ENCODE peak calls at places on chromosomes 16 and 17, in nine cellular contexts. T is neural progenitor cell, N is fibroblast of the aortic adventitia, O is psoas muscle, W is RWPE2, C is endodermal cell, V is gastrocnemius medialis, Z is AG10803, X is GM06990. L is an unnamed sample.
A peak's percentile ranks its signal among the peaks of the same experiment; 100 is the strongest.

GRCh38 chr17:18129041-18129502 is 20.5 kb downstream of the MYO15A start:
- DNase-seq in W (no peak), Z (peak; percentile 25), T (no peak), O (no peak), N (peak; percentile 57), C (no peak), X (no peak), V (no peak), L (no peak)

GRCh38 chr17:671076-671762 is 43.4 kb downstream of the VPS53 start:
- DNase-seq in V (no peak), O (no peak), X (no peak), T (no peak), C (no peak), W (no peak), N (no peak), Z (no peak), L (no peak)

GRCh38 chr16:78177927-78178326 is 78.5 kb downstream of the WWOX start:
- DNase-seq in X (no peak), Z (no peak), V (no peak), W (no peak), C (no peak), N (no peak), T (peak; percentile 5), O (no peak), L (no peak)

GRCh38 chr17:56125830-56126819 is 27.1 kb upstream of the ANKFN1 start:
- DNase-seq in Z (peak; percentile 85), C (peak; percentile 76), N (peak; percentile 80), T (peak; percentile 68), W (no peak), X (no peak), V (no peak), O (no peak), L (no peak)

GRCh38 chr17:6255331-6255730 is 179.6 kb downstream of the AIPL1 start:
- DNase-seq in Z (no peak), T (no peak), W (no peak), N (no peak), V (no peak), X (no peak), C (no peak), O (no peak), L (no peak)

GRCh38 chr17:74455025-74455585 is 11.3 kb upstream of the CD300A start:
- DNase-seq in C (no peak), W (no peak), T (peak; percentile 40), V (no peak), O (no peak), Z (no peak), N (no peak), X (no peak), L (no peak)

GRCh38 chr17:57999496-58000017 is 7.5 kb downstream of the SRSF1 start:
- DNase-seq in C (no peak), V (no peak), W (no peak), Z (peak; percentile 74), N (peak; percentile 89), X (peak; percentile 36), T (peak; percentile 78), O (no peak), L (no peak)

GRCh38 chr16:67987460-67988160 is 7.3 kb upstream of the DPEP3 start:
- DNase-seq in T (no peak), Z (no peak), X (no peak), W (no peak), N (no peak), O (peak; percentile 59), C (no peak), V (peak; percentile 65), L (no peak)

GRCh38 chr17:2244545-2245525 is 58.8 kb downstream of the SMG6 start:
- DNase-seq in Z (peak; percentile 95), X (peak; percentile 50), V (peak; percentile 78), O (peak; percentile 89), W (peak; percentile 77), N (peak; percentile 94), T (peak; percentile 87), C (peak; percentile 96), L (peak; percentile 78)

GRCh38 chr16:53754938-53755910 is 51.3 kb downstream of the FTO start:
- DNase-seq in C (no peak), W (no peak), N (peak; percentile 70), Z (peak; percentile 66), X (no peak), V (no peak), O (peak; percentile 50), T (no peak), L (no peak)

GRCh38 chr16:58999751-59000150 is 265.6 kb upstream of the GOT2 start:
- DNase-seq in T (no peak), V (no peak), C (no peak), O (no peak), N (no peak), X (no peak), W (no peak), Z (no peak), L (no peak)
- H3K4me3 ChIP-seq in T (no peak overlapping the region), V (no peak overlapping the region), C (no peak overlapping the region), O (no peak overlapping the region), N (no peak overlapping the region), X (no peak overlapping the region), W (no peak overlapping the region), Z (no peak overlapping the region), L (no peak overlapping the region)

DNA sequence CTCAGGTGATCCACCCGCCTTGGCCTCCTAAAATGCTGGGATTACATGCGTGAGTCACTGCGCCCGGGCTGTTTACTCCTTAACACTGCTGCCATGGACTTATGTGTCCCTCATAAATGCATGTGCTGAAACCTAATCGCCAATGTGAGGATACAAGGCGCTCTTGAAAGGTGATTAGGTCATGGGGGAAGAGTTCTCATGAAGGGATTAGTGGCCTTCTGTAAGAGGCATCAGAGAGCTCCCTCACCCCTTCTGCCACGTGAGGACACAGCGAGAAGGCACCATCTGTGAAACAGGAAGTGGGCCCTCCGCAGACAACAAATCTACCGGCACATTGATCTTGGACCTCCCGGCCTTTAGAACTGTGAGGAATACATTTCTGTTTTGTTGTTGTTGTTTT is 19.1 kb downstream of the ITPRIPL2 start:
- DNase-seq in O (no peak), C (no peak), Z (no peak), N (no peak), T (no peak), X (peak; percentile 53), W (no peak), V (no peak), L (no peak)
- H3K4me3 ChIP-seq in O (no peak overlapping the region), C (no peak overlapping the region), Z (no peak overlapping the region), N (no peak overlapping the region), T (no peak overlapping the region), X (no peak overlapping the region), W (no peak overlapping the region), V (no peak overlapping the region), L (no peak overlapping the region)

DNA sequence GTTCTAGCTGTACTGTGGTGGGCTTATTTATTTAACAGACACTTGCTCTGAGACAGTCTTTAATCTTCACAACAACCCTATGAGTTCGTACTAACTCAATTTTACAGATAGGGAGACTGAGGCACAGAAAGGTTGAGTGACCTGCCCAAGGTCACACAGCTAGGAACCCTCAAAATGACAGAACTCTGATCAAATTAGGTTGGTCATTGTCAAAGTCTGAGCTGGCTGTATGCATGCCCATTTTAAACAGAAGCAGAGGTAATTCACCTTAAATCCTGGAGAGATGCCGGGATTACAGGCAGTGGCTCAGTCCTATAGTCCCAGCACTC is 24.9 kb downstream of the LAT start:
- DNase-seq in W (no peak), V (no peak), Z (no peak), C (no peak), O (no peak), N (no peak), X (no peak), T (no peak), L (no peak)
- H3K4me3 ChIP-seq in W (no peak overlapping the region), V (no peak overlapping the region), Z (no peak overlapping the region), C (no peak overlapping the region), O (no peak overlapping the region), N (no peak overlapping the region), X (no peak overlapping the region), T (no peak overlapping the region), L (no peak overlapping the region)

DNA sequence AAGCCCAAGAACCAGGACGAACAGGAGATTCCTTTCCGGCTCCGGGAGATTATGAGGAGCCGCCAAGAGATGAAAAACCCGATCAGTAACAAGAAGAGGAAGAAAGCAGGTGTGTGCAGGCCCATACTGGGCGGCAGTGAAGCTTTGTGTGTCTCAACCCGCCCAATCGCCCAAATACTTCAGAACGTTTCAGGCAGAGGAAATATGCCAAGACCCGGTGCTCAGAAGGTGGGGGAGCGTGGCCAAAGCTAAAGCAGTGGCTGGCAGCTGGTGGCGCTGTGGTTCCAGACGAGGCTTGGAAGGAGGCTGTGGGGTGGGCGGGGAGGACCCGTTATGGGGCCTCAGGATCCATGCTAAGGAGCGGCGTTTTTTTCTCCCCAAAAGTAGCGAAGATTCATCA is 1.2 kb downstream of the CCDC137 start:
- DNase-seq in Z (no peak), X (no peak), W (no peak), V (no peak), O (no peak), T (peak; percentile 48), N (no peak), C (peak; percentile 86), L (no peak)
- H3K4me3 ChIP-seq in Z (no peak overlapping the region), X (peak overlapping the region; percentile 13), W (peak overlapping the region; percentile 69), V (no peak overlapping the region), O (peak overlapping the region; percentile 100), T (peak overlapping the region; percentile 99), N (peak overlapping the region; percentile 35), C (peak overlapping the region; percentile 96), L (no peak overlapping the region)

DNA sequence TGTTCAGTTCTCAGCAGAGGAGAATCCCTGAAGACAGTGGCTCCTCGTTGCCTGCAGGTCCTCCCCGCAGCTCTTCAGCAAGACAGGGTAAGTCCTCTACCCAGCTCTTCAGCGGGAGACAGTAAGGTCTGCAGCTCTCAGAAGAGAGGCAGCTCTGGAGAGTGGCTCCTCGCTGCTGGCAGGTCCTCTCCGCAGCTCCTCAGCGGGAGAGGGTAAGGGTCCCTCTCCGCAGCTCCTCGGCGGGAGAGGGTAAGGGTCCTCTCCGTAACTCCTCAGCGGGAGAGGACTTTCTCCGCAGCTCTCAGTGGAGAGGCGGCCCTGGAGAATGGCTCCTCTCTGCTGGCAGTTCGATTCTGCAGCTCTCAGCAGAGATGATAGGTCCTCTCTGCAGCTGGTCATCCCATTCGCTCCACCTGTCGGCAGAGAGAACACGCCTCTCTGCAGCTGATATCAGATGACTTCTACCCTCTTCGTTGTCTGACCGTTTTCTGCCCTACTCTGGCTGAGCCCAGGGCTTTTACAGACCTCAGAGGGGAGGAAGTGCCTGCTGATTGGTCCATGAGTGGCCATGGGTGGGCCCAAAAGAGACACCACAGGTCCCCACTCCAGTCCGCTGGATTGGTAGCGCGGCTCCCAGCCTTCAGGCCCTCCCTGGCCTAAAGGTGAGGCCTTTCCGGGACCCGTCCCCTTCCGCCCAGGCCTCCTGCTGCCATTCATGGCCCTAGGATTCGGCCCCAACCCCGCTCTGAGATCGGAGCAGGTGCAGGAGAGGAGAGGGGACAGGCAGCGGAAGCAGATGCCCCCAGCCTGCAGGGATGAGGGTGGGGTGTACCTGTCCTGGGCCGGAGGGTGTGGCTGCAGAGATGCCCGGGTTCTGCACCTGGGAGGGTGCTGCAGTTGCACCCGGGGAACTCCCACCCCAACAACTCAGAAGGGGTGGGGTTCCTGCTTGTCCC is 11.9 kb upstream of the SHCBP1 start:
- DNase-seq in V (no peak), Z (no peak), T (peak; percentile 76), N (no peak), W (no peak), O (no peak), C (peak; percentile 96), X (no peak), L (no peak)
- H3K4me3 ChIP-seq in V (no peak overlapping the region), Z (no peak overlapping the region), T (peak overlapping the region; percentile 55), N (no peak overlapping the region), W (no peak overlapping the region), O (no peak overlapping the region), C (no peak overlapping the region), X (no peak overlapping the region), L (no peak overlapping the region)

DNA sequence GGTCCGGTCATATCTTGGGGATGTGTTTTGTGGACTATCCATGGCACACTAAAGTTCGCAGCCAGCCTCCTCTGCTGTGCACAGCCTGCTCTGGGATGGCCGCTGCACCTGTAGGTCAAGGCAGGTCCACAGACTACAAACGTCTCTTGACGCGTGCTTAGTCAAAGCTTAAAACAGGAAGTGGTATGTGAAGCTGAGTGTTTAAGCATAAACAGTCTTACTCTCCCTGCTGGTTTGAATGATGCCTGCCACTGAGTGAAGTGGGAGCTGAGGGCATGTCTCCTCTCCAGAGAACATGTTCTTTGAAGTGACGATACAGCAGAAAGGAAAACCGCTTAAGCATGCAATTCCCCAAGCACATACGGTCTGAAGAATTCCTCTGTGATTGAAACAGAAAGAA is 365.6 kb downstream of the SLC39A11 start:
- DNase-seq in T (no peak), O (no peak), X (peak; percentile 58), W (no peak), C (no peak), V (no peak), N (no peak), Z (no peak), L (peak; percentile 66)
- H3K4me3 ChIP-seq in T (no peak overlapping the region), O (no peak overlapping the region), X (peak overlapping the region; percentile 25), W (no peak overlapping the region), C (no peak overlapping the region), V (no peak overlapping the region), N (no peak overlapping the region), Z (no peak overlapping the region), L (no peak overlapping the region)